ENCODE peak calls at places on chromosomes 6 and 20, in six cellular contexts. T is fibroblast of mammary gland; Y is activated T-helper 1 cell treated with anti-CD3 and anti-CD28 coated beads, Interleukin-2, amount 50 U/mL, for 16 hours; S is activated CD4-positive, alpha-beta T cell treated with anti-CD3 and anti-CD28 coated beads, Interleukin-2, amount 50 U/mL, for 1 hour; R is fibroblast of lung; D is COR-L47. H is an unnamed sample.
A peak's percentile ranks its signal among the peaks of the same experiment; 100 is the strongest.

GRCh38 chr20:47810116-47810672 is 24.9 kb upstream of the SULF2 start:
- DNase-seq in T (no peak), Y (no peak), S (no peak), R (no peak), D (no peak), H (no peak)

GRCh38 chr6:53728570-53729194 is 63.1 kb upstream of the KLHL31 start:
- DNase-seq in T (peak; percentile 42), Y (peak; percentile 19), S (peak; percentile 44), R (peak; percentile 55), D (peak; percentile 22), H (peak; percentile 45)

GRCh38 chr6:1416820-1417219 is 27.4 kb downstream of the FOXF2 start:
- DNase-seq in T (no peak), Y (no peak), S (no peak), R (no peak), D (no peak), H (no peak)

GRCh38 chr20:38957915-38958485 is 4.1 kb upstream of the DHX35 start:
- DNase-seq in T (no peak), Y (no peak), S (no peak), R (no peak), D (no peak), H (no peak)

GRCh38 chr20:48335421-48336090 is 492.2 kb downstream of the PREX1 start:
- DNase-seq in T (no peak), Y (no peak), S (no peak), R (no peak), D (no peak), H (no peak)

GRCh38 chr6:143843689-143844405 is 709 bp downstream of the LTV1 start:
- DNase-seq in T (peak; percentile 23), Y (no peak), S (no peak), R (peak; percentile 8), D (no peak), H (no peak)

GRCh38 chr6:42960243-42961019 is at the start of gene GNMT:
- DNase-seq in T (no peak), Y (peak; percentile 29), S (peak; percentile 31), R (no peak), D (peak; percentile 64), H (peak; percentile 57)

GRCh38 chr6:109260126-109260525 is 122.1 kb downstream of the CD164 start:
- DNase-seq in T (peak; percentile 37), Y (no peak), S (no peak), R (peak; percentile 14), D (no peak), H (no peak)

GRCh38 chr6:89793586-89793985 is 26.0 kb downstream of the MDN1 start:
- DNase-seq in T (no peak), Y (no peak), S (no peak), R (no peak), D (no peak), H (no peak)

GRCh38 chr6:167962717-167963116 is 34.8 kb upstream of the KIF25 start:
- DNase-seq in T (no peak), Y (no peak), S (no peak), R (no peak), D (no peak), H (no peak)

GRCh38 chr20:43189614-43190331 is at the start of gene PTPRT:
- DNase-seq in T (no peak), Y (no peak), S (no peak), R (no peak), D (no peak), H (no peak)

GRCh38 chr6:29943053-29943966 is 978 bp downstream of the HLA-A start:
- DNase-seq in T (no peak), Y (no peak), S (no peak), R (no peak), D (peak; percentile 38), H (no peak)

GRCh38 chr6:57017069-57017468 is 29.4 kb upstream of the KIAA1586 start:
- DNase-seq in T (no peak), Y (no peak), S (no peak), R (peak; percentile 31), D (no peak), H (no peak)

GRCh38 chr20:62103508-62104233 is 18.6 kb upstream of the LSM14B start:
- DNase-seq in T (no peak), Y (no peak), S (no peak), R (no peak), D (no peak), H (no peak)

GRCh38 chr6:42498473-42499128 is 46.9 kb upstream of the TRERF1 start:
- DNase-seq in T (no peak), Y (no peak), S (no peak), R (no peak), D (no peak), H (no peak)

GRCh38 chr6:150395388-150396009 is 26.7 kb downstream of the IYD start:
- DNase-seq in T (peak; percentile 58), Y (no peak), S (no peak), R (peak; percentile 56), D (no peak), H (peak; percentile 41)

GRCh38 chr20:20304942-20305341 is 63.0 kb upstream of the INSM1 start:
- DNase-seq in T (no peak), Y (no peak), S (no peak), R (no peak), D (no peak), H (no peak)

GRCh38 chr6:76852776-76853175 is 610.5 kb downstream of the HTR1B start:
- DNase-seq in T (peak; percentile 12), Y (no peak), S (no peak), R (no peak), D (no peak), H (no peak)

GRCh38 chr6:133093957-133094356 is 147.2 kb upstream of the EYA4 start:
- DNase-seq in T (no peak), Y (no peak), S (no peak), R (no peak), D (peak; percentile 3), H (no peak)

GRCh38 chr20:60210779-60211617 is 252.8 kb downstream of the CDH26 start:
- DNase-seq in T (peak; percentile 55), Y (peak; percentile 17), S (peak; percentile 51), R (peak; percentile 68), D (peak; percentile 46), H (peak; percentile 39)

GRCh38 chr6:101083533-101084172 is 202.5 kb upstream of the ASCC3 start:
- DNase-seq in T (peak; percentile 82), Y (no peak), S (no peak), R (peak; percentile 4), D (no peak), H (peak; percentile 31)

GRCh38 chr6:166244353-166245045 is 63.7 kb downstream of the PRR18 start:
- DNase-seq in T (no peak), Y (no peak), S (no peak), R (no peak), D (no peak), H (no peak)

GRCh38 chr6:1917628-1918371 is 308.1 kb downstream of the FOXC1 start:
- DNase-seq in T (peak; percentile 85), Y (no peak), S (no peak), R (peak; percentile 53), D (no peak), H (no peak)

GRCh38 chr20:57013741-57014140 is 252.7 kb downstream of the BMP7 start:
- DNase-seq in T (no peak), Y (no peak), S (no peak), R (no peak), D (no peak), H (no peak)

GRCh38 chr6:50936277-50936681 is 117.6 kb downstream of the TFAP2B start:
- DNase-seq in T (peak; percentile 6), Y (no peak), S (no peak), R (no peak), D (peak; percentile 83), H (peak; percentile 0)

GRCh38 chr6:39772559-39773283 is 19.5 kb upstream of the DAAM2 start:
- DNase-seq in T (no peak), Y (no peak), S (no peak), R (no peak), D (no peak), H (no peak)

GRCh38 chr20:35791823-35792222 is 20.0 kb downstream of the PHF20 start:
- DNase-seq in T (peak; percentile 88), Y (no peak), S (no peak), R (peak; percentile 67), D (no peak), H (no peak)

GRCh38 chr6:4812068-4812467 is 35.9 kb downstream of the CDYL start:
- DNase-seq in T (peak; percentile 30), Y (no peak), S (no peak), R (no peak), D (no peak), H (no peak)

GRCh38 chr20:11204926-11205768 is 531.3 kb upstream of the JAG1 start:
- DNase-seq in T (peak; percentile 73), Y (no peak), S (no peak), R (peak; percentile 82), D (peak; percentile 55), H (peak; percentile 43)

GRCh38 chr6:3873051-3873450 is 23.9 kb downstream of the FAM50B start:
- DNase-seq in T (peak; percentile 25), Y (no peak), S (no peak), R (no peak), D (no peak), H (no peak)

GRCh38 chr20:23721962-23722361 is 28.8 kb downstream of the CST1 start:
- DNase-seq in T (no peak), Y (no peak), S (no peak), R (no peak), D (no peak), H (no peak)

GRCh38 chr6:131212024-131212423 is 76.8 kb downstream of the AKAP7 start:
- DNase-seq in T (no peak), Y (no peak), S (no peak), R (peak; percentile 80), D (no peak), H (no peak)

GRCh38 chr6:147135211-147135672 is 69.0 kb upstream of the STXBP5 start:
- DNase-seq in T (peak; percentile 100), Y (no peak), S (no peak), R (peak; percentile 98), D (no peak), H (no peak)

GRCh38 chr6:13409991-13410390 is 77.4 kb downstream of the GFOD1 start:
- DNase-seq in T (no peak), Y (no peak), S (no peak), R (no peak), D (no peak), H (no peak)

GRCh38 chr6:11732036-11732545 is 46.5 kb downstream of the ADTRP start:
- DNase-seq in T (peak; percentile 96), Y (no peak), S (no peak), R (peak; percentile 2), D (no peak), H (no peak)

H was measured in NCI-H774.